ENCODE peak calls at places on chromosomes 6 and 20, in six cellular contexts. U is trophoblast cell, W is H9, N is IMR-90, C is H1, F is mesenchymal stem cell. B is an unnamed sample.

GRCh38 chr20:20333866-20334265 is 34.0 kb upstream of the INSM1 start:
- DNase-seq in N (no peak), C (no peak), F (no peak), U (no peak), W (no peak), B (no peak)

GRCh38 chr6:73782911-73783310 is 86.9 kb downstream of the CD109 start:
- DNase-seq in N (no peak), U (no peak), F (no peak), W (no peak), C (no peak), B (no peak)

GRCh38 chr6:157548635-157549467 is 167.9 kb downstream of the ZDHHC14 start:
- DNase-seq in C (no peak), F (no peak), N (no peak), W (no peak), U (no peak), B (no peak)

GRCh38 chr6:126373344-126373743 is 33.4 kb downstream of the CENPW start:
- DNase-seq in C (no peak), F (no peak), W (no peak), N (no peak), U (no peak), B (no peak)

GRCh38 chr20:63698739-63699465 is 2.5 kb downstream of the TNFRSF6B start:
- DNase-seq in U (peak), C (no peak), N (peak), F (peak), W (peak), B (no peak)

GRCh38 chr20:1423625-1424106 is 30.8 kb upstream of the FKBP1A start:
- DNase-seq in C (peak), U (peak), W (peak), F (peak), N (peak), B (peak)

GRCh38 chr6:104566411-104566810 is 293.3 kb downstream of the HACE1 start:
- DNase-seq in F (no peak), N (no peak), U (peak), C (no peak), W (no peak), B (no peak)

GRCh38 chr20:46505501-46505900 is 7.9 kb downstream of the ZNF334 start:
- DNase-seq in C (no peak), F (no peak), W (no peak), U (no peak), N (no peak), B (no peak)

GRCh38 chr6:156719720-156720563 is 57.2 kb upstream of the ARID1B start:
- DNase-seq in C (no peak), W (peak), N (peak), U (peak), F (peak), B (no peak)

GRCh38 chr6:139708342-139709199 is 334.1 kb upstream of the CITED2 start:
- DNase-seq in C (no peak), N (peak), U (peak), F (peak), W (no peak), B (peak)
- H3K18ac ChIP-seq in C (no peak), N (peak), U (no peak), F (no peak), W (no peak), B (no peak)

GRCh38 chr6:138597336-138597735 is 98.0 kb upstream of the NHSL1 start:
- DNase-seq in U (no peak), N (peak), F (no peak), W (no peak), C (no peak), B (no peak)
- H4K91ac ChIP-seq in U (no peak), N (no peak), F (no peak), W (no peak), C (no peak), B (no peak)

GRCh38 chr6:31739639-31740396 is at the start of gene MSH5:
- DNase-seq in F (peak), C (peak), U (peak), N (peak), W (peak), B (peak)

GRCh38 chr6:31736026-31736767 is at the start of gene CLIC1:
- DNase-seq in N (peak), W (peak), F (peak), C (peak), U (peak), B (peak)

GRCh38 chr6:31738048-31738979 is 1.5 kb upstream of the MSH5 start:
- DNase-seq in U (peak), F (peak), C (no peak), N (peak), W (peak), B (peak)

GRCh38 chr6:31736768-31737314 is 511 bp upstream of the CLIC1 start:
- DNase-seq in F (no peak), U (no peak), N (no peak), W (peak), C (no peak), B (peak)

DNA sequence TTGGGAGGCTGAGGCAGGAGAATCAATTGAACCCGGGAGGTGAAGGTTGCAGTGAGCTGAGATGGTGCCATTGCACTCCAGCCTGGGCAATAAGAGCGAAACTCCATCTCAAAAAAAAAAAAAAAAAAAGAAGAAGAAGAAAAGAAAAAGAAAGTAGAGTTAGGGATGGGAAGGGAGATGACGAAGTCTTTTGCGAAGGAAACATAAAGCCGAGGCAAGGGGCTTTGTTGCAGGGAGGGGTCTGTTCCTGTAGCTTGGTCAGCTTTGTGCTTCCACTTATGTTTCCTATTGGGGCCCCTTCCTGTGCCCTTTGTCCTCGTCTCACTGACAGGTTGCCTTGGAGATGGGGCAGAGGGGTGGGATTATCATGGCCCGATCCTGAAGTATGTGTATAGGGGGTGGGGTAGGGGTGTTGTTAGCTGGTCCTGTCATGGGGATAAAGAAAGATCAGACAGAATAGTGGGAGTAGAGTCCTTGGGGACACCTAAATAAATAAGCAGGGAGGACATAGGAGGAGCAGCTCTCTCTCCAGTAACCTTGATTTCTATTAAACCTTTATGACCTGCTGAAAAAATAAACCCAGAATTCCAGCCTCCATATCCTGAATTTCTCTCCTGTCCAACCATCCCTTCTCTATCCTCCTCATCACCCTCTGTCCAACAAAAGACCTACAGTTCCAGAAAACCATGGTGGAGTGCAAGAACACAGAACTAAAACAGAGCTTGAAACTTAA is 1.2 kb upstream of the CLIC1 start:
- DNase-seq in C (no peak), U (no peak), F (peak), N (no peak), W (peak), B (peak)
- H3K18ac ChIP-seq in C (no peak), U (no peak), F (peak), N (peak), W (no peak), B (peak)

DNA sequence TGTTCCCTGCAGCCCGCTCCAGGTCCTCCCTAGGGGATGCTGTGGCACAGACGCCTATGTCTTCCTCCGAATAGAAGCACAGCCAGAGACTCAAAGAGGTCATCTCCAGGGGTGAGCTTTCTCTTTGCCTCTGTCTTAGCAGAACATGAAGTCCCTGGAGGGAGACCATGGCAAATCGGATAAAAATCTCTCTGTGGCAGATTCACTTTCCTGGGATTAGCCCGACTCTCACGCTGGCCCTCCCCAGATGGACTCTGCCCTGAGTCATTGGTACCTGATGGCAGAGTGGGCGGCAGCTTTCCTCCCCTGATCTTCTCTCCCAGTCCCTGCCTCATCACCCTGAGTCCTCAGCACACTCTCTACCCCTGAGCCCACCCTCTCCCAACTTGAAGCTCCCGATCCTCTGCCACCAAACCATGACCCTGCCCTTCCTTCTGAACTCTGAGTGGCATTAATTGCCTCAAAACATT is 58.0 kb upstream of the CCDC167 start:
- DNase-seq in W (no peak), N (no peak), F (no peak), U (no peak), C (no peak), B (no peak)
- H4K91ac ChIP-seq in W (no peak), N (no peak), F (no peak), U (no peak), C (no peak), B (no peak)

GRCh38 chr6:83927470-83927869 is 68.0 kb downstream of the CYB5R4 start:
- DNase-seq in F (no peak), N (peak), U (no peak), W (no peak), C (no peak), B (no peak)
- H3K18ac ChIP-seq in F (no peak), N (no peak), U (no peak), W (no peak), C (no peak), B (no peak)

GRCh38 chr20:31731321-31731717 is 7.8 kb upstream of the TPX2 start:
- DNase-seq in F (no peak), U (no peak), W (no peak), N (no peak), C (no peak), B (no peak)
- H4K91ac ChIP-seq in F (no peak), U (no peak), W (no peak), N (no peak), C (no peak), B (no peak)

GRCh38 chr20:10454135-10454750 is 19.1 kb downstream of the SLX4IP start:
- DNase-seq in W (no peak), F (no peak), N (no peak), U (no peak), C (no peak), B (no peak)
- H3K18ac ChIP-seq in W (no peak), F (no peak), N (no peak), U (no peak), C (no peak), B (no peak)